ENCODE peak calls at places on chromosomes 12 and 14, in ten cellular contexts. L, B, O, F, K, T, Q, M, P and X are unnamed samples.

GRCh38 chr14:67285876-67286452 is 44.7 kb downstream of the PALS1 start:
- DNase-seq in B (peak; percentile 54), Q (no peak), K (no peak), O (no peak), T (no peak), F (peak; percentile 37), P (peak; percentile 62), L (no peak), M (no peak), X (no peak)

GRCh38 chr12:42587564-42588307 is 1.8 kb downstream of the PRICKLE1 start:
- DNase-seq in K (no peak), L (no peak), P (peak; percentile 39), T (no peak), F (no peak), O (no peak), B (no peak), Q (peak; percentile 20), M (no peak), X (no peak)

GRCh38 chr12:40300490-40300889 is 75.7 kb downstream of the LRRK2 start:
- DNase-seq in P (peak; percentile 47), T (no peak), Q (no peak), K (no peak), O (no peak), F (no peak), L (no peak), B (no peak), M (no peak), X (no peak)

GRCh38 chr12:109768901-109769670 is 55.5 kb downstream of the FAM222A start:
- DNase-seq in B (no peak), Q (no peak), P (no peak), O (no peak), L (no peak), F (no peak), M (no peak), T (peak; percentile 15), K (no peak), X (no peak)

GRCh38 chr14:31024577-31025334 is 693 bp upstream of the AP4S1 start:
- DNase-seq in P (peak; percentile 76), T (no peak), F (no peak), M (no peak), Q (no peak), O (no peak), L (no peak), K (no peak), B (peak; percentile 14), X (no peak)

GRCh38 chr12:110344657-110345056 is 58.9 kb downstream of the ANAPC7 start:
- DNase-seq in L (no peak), O (no peak), F (no peak), P (no peak), Q (no peak), K (no peak), B (no peak), T (no peak), M (no peak), X (no peak)

GRCh38 chr12:95634622-95635621 is 83.6 kb upstream of the USP44 start:
- DNase-seq in Q (no peak), M (no peak), P (no peak), B (no peak), L (no peak), O (no peak), K (peak; percentile 80), F (no peak), T (peak; percentile 44), X (no peak)

GRCh38 chr12:574475-575128 is 88.6 kb downstream of the NINJ2 start:
- DNase-seq in L (no peak), M (no peak), K (no peak), B (no peak), P (peak; percentile 83), O (no peak), Q (no peak), F (no peak), T (peak; percentile 5), X (no peak)

GRCh38 chr12:45208604-45209487 is 7.0 kb upstream of the ANO6 start:
- DNase-seq in K (no peak), B (no peak), T (no peak), F (no peak), O (no peak), L (no peak), Q (no peak), M (no peak), P (peak; percentile 72), X (no peak)

DNA sequence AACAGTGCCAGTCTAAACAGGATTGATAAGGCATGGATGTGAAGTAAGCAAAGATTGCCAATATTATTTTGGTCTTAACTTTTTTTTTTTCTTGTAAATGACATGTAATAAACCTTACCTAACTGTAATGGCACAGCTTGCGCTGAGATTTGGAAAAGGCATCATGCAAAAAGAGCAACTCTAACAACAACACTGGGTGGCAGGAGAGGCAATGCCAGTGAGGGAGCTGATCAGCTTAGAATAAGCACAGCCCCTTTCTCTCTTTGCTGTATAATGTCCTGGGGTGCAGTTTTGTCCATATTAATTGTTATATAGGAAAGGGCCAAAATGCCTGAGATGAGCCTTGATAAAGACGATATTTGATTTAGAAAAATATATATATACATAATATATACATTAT is 1589.7 kb upstream of the FLRT2 start:
- DNase-seq in K (no peak), M (no peak), Q (no peak), B (no peak), P (no peak), L (no peak), T (no peak), O (no peak), F (no peak), X (no peak)
- H3K4me3 ChIP-seq in K (no peak overlapping the region), M (no peak overlapping the region), Q (no peak overlapping the region), B (no peak overlapping the region), P (no peak overlapping the region), L (no peak overlapping the region), T (no peak overlapping the region), O (no peak overlapping the region), F (no peak overlapping the region), X (no peak overlapping the region)

GRCh38 chr12:129136694-129137325 is 283.5 kb downstream of the GLT1D1 start:
- DNase-seq in L (no peak), M (no peak), F (no peak), Q (no peak), B (no peak), K (no peak), P (no peak), O (no peak), T (no peak), X (no peak)
- H3K4me1 ChIP-seq in L (no peaks in the 10 kb centered on the region), M (no peaks in the 10 kb centered on the region), F (no peaks in the 10 kb centered on the region), Q (no peaks in the 10 kb centered on the region), B (no peaks in the 10 kb centered on the region), K (no peaks in the 10 kb centered on the region), P (no peaks in the 10 kb centered on the region), O (no peaks in the 10 kb centered on the region), T (no peaks in the 10 kb centered on the region), X (no peaks in the 10 kb centered on the region)

DNA sequence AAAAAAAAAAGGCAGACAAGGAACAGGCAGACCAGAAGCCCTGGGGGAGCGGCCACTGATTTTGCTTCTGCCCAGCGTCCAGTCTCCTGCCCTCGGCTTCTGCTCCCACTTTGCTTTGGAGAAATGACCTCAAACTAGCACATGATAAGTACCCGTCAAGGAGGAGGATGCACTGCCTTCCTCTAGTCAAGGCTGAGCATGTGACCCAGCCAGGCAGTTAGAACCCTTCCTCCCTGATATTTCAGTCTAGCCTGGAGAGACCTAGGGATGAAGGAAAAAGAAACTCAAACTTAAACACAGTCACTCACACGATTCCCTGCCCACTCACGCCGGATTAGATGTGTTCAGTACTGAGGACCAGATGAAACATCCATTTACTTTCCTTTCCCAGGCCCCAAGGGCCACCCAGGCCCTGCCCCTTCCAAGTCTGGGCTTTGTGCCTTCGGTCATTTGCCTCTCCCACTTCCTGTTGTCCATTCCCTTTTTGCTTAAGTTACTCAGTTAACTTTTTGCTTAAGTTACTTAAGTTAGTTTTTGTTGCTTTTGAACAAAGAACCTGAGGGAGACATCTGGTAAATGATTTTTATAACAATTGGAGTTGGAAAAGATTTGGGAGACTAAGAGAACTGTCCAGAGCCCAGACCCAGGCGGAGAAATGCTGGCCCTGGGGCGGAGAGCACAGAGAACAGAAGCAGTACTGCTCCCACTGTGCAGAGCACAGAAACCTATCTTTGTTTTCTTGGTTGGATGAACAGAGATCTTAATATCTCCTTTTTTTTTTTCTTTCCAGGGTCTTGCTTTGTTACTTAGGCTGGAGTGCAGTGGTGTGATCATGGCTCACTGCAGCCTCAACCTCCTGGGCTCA is 23.0 kb upstream of the TTC7B start:
- DNase-seq in F (no peak), O (peak; percentile 54), L (peak; percentile 70), P (peak; percentile 75), K (no peak), M (no peak), B (no peak), T (no peak), Q (peak; percentile 79), X (no peak)
- H3K4me3 ChIP-seq in F (no peak overlapping the region), O (no peak overlapping the region), L (peak overlapping the region; percentile 50), P (peak overlapping the region; percentile 15), K (no peak overlapping the region), M (no peak overlapping the region), B (no peak overlapping the region), T (no peak overlapping the region), Q (peak overlapping the region; percentile 38), X (peak overlapping the region; percentile 22)

DNA sequence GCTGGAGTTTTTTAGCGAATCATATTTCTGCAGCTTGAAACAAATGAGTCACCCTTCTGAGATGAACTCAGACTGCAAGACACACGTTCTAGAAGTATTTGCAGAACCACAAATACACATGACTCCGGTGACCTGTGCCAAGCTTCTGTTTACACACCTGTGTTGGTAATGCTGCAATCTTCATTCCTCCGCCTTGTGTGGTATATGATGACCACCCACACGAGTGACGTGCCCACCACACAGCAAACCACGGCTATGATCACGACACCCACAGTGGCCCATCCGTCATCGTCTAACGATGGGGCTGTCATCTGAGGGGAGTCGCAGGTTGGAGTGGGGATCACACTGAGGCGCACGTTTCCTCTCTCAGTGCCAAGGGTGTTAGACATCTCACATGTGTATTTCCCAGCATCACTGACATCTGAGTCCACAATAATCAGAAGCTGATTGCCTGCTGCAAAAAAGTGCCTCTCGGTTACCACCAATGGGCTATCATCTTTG is 43.0 kb downstream of the LRIG3 start:
- DNase-seq in K (no peak), T (peak; percentile 50), Q (no peak), F (no peak), O (no peak), M (no peak), P (peak; percentile 81), B (no peak), L (no peak), X (no peak)
- H3K4me1 ChIP-seq in K (no peaks in the 10 kb centered on the region), T (no peaks in the 10 kb centered on the region), Q (no peaks in the 10 kb centered on the region), F (no peaks in the 10 kb centered on the region), O (no peaks in the 10 kb centered on the region), M (no peaks in the 10 kb centered on the region), P (peaks cover 12% of the 10 kb centered on the region), B (no peaks in the 10 kb centered on the region), L (peaks cover 4% of the 10 kb centered on the region), X (peaks cover 19% of the 10 kb centered on the region)

GRCh38 chr14:55104051-55104954 is 24.7 kb upstream of the LGALS3 start:
- DNase-seq in L (no peak), F (no peak), P (no peak), K (no peak), Q (no peak), B (peak; percentile 28), M (no peak), O (no peak), T (peak; percentile 53), X (no peak)
- H3K4me3 ChIP-seq in L (no peak overlapping the region), F (no peak overlapping the region), P (no peak overlapping the region), K (no peak overlapping the region), Q (no peak overlapping the region), B (no peak overlapping the region), M (no peak overlapping the region), O (no peak overlapping the region), T (no peak overlapping the region), X (no peak overlapping the region)

GRCh38 chr14:54651018-54651351 is 84.1 kb downstream of the SAMD4A start:
- DNase-seq in L (no peak), B (no peak), P (no peak), K (no peak), T (no peak), Q (no peak), F (no peak), O (no peak), M (no peak), X (no peak)
- H3K4me1 ChIP-seq in L (peaks cover 92% of the 10 kb centered on the region), B (no peaks in the 10 kb centered on the region), P (peaks cover 60% of the 10 kb centered on the region), K (peaks cover 8% of the 10 kb centered on the region), T (peaks cover 47% of the 10 kb centered on the region), Q (peaks cover 58% of the 10 kb centered on the region), F (no peaks in the 10 kb centered on the region), O (peaks cover 11% of the 10 kb centered on the region), M (no peaks in the 10 kb centered on the region), X (peaks cover 84% of the 10 kb centered on the region)

GRCh38 chr12:15883536-15883935 is 1.3 kb downstream of the STRAP start:
- DNase-seq in T (no peak), O (no peak), F (no peak), L (no peak), M (no peak), B (peak; percentile 27), K (no peak), P (peak; percentile 65), Q (no peak), X (no peak)
- H3K4me3 ChIP-seq in T (peak overlapping the region; percentile 73), O (peak overlapping the region; percentile 84), F (peak overlapping the region; percentile 97), L (peak overlapping the region; percentile 89), M (peak overlapping the region; percentile 85), B (peak overlapping the region; percentile 94), K (no peak overlapping the region), P (peak overlapping the region; percentile 97), Q (peak overlapping the region; percentile 96), X (peak overlapping the region; percentile 93)